ENCODE peak calls at places on chromosomes 2 and 18, in six cellular contexts. N, S, W, E, I and F are unnamed samples.

GRCh38 chr2:25236736-25237135 is 68.4 kb upstream of the POMC start:
- DNase-seq in N (no peak), S (no peak), I (no peak), W (no peak), E (no peak), F (no peak)

GRCh38 chr18:58196881-58197872 is 153.2 kb downstream of the NEDD4L start:
- DNase-seq in S (no peak), I (no peak), E (peak), N (no peak), W (no peak), F (no peak)

GRCh38 chr2:28736034-28736433 is 15.6 kb upstream of the PPP1CB start:
- DNase-seq in I (no peak), N (no peak), S (peak), E (peak), W (no peak), F (peak)

GRCh38 chr2:19238440-19238839 is 120.0 kb downstream of the OSR1 start:
- DNase-seq in W (no peak), S (peak), E (no peak), I (peak), N (no peak), F (no peak)

GRCh38 chr2:68849579-68850030 is 21.6 kb downstream of the BMP10 start:
- DNase-seq in W (peak), I (peak), E (no peak), N (peak), S (peak), F (no peak)

GRCh38 chr2:159186462-159186861 is 100.0 kb downstream of the WDSUB1 start:
- DNase-seq in W (no peak), E (no peak), I (no peak), S (no peak), N (no peak), F (no peak)

GRCh38 chr2:101478561-101479001 is 3.7 kb upstream of the RFX8 start:
- DNase-seq in I (no peak), E (no peak), S (peak), N (no peak), W (no peak), F (no peak)

GRCh38 chr2:172226244-172227061 is 123.8 kb upstream of the DLX2 start:
- DNase-seq in N (no peak), S (no peak), E (no peak), I (no peak), W (peak), F (no peak)

GRCh38 chr2:97645112-97645699 is 656 bp upstream of the COX5B start:
- DNase-seq in W (peak), S (peak), E (peak), I (no peak), N (no peak), F (no peak)

GRCh38 chr18:78776706-78777105 is 202.9 kb upstream of the SALL3 start:
- DNase-seq in W (no peak), S (no peak), N (no peak), I (no peak), E (no peak), F (no peak)

GRCh38 chr2:234135750-234136221 is 85.3 kb downstream of the SPP2 start:
- DNase-seq in S (peak), I (peak), N (peak), W (peak), E (peak), F (no peak)

GRCh38 chr2:75054296-75054695 is 95.9 kb downstream of the POLE4 start:
- DNase-seq in I (no peak), N (no peak), E (no peak), W (no peak), S (peak), F (no peak)

GRCh38 chr2:240463274-240463865 is 27.9 kb downstream of the GPC1 start:
- DNase-seq in S (no peak), I (no peak), E (peak), W (no peak), N (no peak), F (peak)

GRCh38 chr2:160901631-160902030 is 258.6 kb upstream of the TANK start:
- DNase-seq in S (no peak), N (no peak), I (no peak), E (peak), W (no peak), F (no peak)

GRCh38 chr2:209322905-209323517 is 100.8 kb upstream of the MAP2 start:
- DNase-seq in S (no peak), E (no peak), W (no peak), I (no peak), N (no peak), F (no peak)

GRCh38 chr2:240259201-240259923 is 118.9 kb upstream of the OTOS start:
- DNase-seq in E (peak), N (no peak), W (no peak), I (no peak), S (peak), F (peak)

GRCh38 chr2:181104512-181105121 is 124.2 kb downstream of the UBE2E3 start:
- DNase-seq in W (peak), E (no peak), N (peak), I (peak), S (peak), F (no peak)

GRCh38 chr2:144703852-144704324 is 184.0 kb upstream of the ZEB2 start:
- DNase-seq in N (peak), W (peak), I (peak), S (peak), E (peak), F (no peak)

GRCh38 chr18:47893047-47893446 is 37.4 kb downstream of the SMAD2 start:
- DNase-seq in I (no peak), S (peak), W (peak), E (no peak), N (no peak), F (no peak)

GRCh38 chr2:112812318-112813042 is 24.1 kb downstream of the IL1B start:
- DNase-seq in N (no peak), I (peak), E (no peak), W (peak), S (peak), F (no peak)

GRCh38 chr2:55885129-55885943 is 38.2 kb downstream of the EFEMP1 start:
- DNase-seq in W (peak), N (peak), I (peak), S (peak), E (no peak), F (no peak)

GRCh38 chr2:170707821-170708795 is 7.0 kb upstream of the SP5 start:
- DNase-seq in I (no peak), N (no peak), S (no peak), E (no peak), W (peak), F (no peak)

GRCh38 chr2:165776013-165776412 is 18.0 kb downstream of the GALNT3 start:
- DNase-seq in I (no peak), N (no peak), E (no peak), S (no peak), W (no peak), F (no peak)

GRCh38 chr2:30205456-30205855 is 25.9 kb upstream of the LBH start:
- DNase-seq in I (no peak), S (no peak), E (peak), W (no peak), N (no peak), F (no peak)

GRCh38 chr2:8578335-8579244 is 103.3 kb upstream of the ID2 start:
- DNase-seq in N (no peak), E (peak), W (no peak), S (peak), I (no peak), F (peak)

GRCh38 chr18:32612651-32613050 is 142.0 kb upstream of the GAREM1 start:
- DNase-seq in S (peak), W (no peak), E (no peak), I (no peak), N (no peak), F (no peak)

GRCh38 chr18:34773961-34774754 is 64.1 kb downstream of the DTNA start:
- DNase-seq in N (no peak), W (no peak), E (peak), I (peak), S (peak), F (no peak)

GRCh38 chr2:132974477-132975050 is 304.6 kb upstream of the LYPD1 start:
- DNase-seq in S (peak), I (no peak), W (no peak), E (no peak), N (no peak), F (no peak)

GRCh38 chr18:5073026-5073944 is 123.8 kb downstream of the AKAIN1 start:
- DNase-seq in W (peak), S (peak), E (no peak), N (peak), I (peak), F (no peak)
- TF ChIP-seq CTCF in W (peak), S (peak), E (no peak), N (peak), I (peak), F (no peak)

GRCh38 chr2:127641846-127642510 is 4.0 kb upstream of the GPR17 start:
- DNase-seq in S (no peak), W (no peak), E (no peak), N (no peak), I (no peak), F (no peak)

GRCh38 chr2:127639111-127639474 is 6.9 kb upstream of the GPR17 start:
- DNase-seq in W (no peak), E (no peak), S (no peak), N (no peak), I (no peak), F (no peak)

GRCh38 chr2:127642706-127643697 is 3.0 kb upstream of the GPR17 start:
- DNase-seq in E (no peak), I (no peak), N (no peak), S (no peak), W (no peak), F (no peak)

GRCh38 chr2:127640082-127641072 is 5.6 kb upstream of the GPR17 start:
- DNase-seq in S (no peak), I (no peak), W (no peak), E (no peak), N (no peak), F (no peak)

DNA sequence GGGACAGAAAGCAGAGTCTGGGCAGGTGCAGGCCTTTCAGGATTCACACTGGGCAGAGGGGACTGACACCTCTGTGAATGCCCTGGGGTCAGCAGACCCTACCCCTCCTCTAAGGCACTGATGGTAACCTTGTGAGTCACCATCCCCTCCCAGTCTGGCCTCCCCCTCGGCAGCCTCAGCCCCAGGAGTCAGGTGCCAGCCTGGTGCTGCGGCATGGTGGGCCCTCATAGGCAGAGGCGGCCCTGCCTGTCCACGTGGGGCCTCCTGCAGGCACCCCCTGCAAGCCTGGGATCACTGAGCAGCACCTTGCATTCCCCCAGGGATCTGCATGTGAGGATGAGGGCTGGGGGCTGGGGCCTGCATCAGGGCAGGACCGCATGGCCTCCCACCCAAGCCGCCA is 4.8 kb upstream of the GPR17 start:
- DNase-seq in I (no peak), W (no peak), S (no peak), E (no peak), N (no peak), F (no peak)
- H3K4me3 ChIP-seq in I (no peak), W (no peak), S (no peak), E (no peak), N (no peak), F (no peak)

DNA sequence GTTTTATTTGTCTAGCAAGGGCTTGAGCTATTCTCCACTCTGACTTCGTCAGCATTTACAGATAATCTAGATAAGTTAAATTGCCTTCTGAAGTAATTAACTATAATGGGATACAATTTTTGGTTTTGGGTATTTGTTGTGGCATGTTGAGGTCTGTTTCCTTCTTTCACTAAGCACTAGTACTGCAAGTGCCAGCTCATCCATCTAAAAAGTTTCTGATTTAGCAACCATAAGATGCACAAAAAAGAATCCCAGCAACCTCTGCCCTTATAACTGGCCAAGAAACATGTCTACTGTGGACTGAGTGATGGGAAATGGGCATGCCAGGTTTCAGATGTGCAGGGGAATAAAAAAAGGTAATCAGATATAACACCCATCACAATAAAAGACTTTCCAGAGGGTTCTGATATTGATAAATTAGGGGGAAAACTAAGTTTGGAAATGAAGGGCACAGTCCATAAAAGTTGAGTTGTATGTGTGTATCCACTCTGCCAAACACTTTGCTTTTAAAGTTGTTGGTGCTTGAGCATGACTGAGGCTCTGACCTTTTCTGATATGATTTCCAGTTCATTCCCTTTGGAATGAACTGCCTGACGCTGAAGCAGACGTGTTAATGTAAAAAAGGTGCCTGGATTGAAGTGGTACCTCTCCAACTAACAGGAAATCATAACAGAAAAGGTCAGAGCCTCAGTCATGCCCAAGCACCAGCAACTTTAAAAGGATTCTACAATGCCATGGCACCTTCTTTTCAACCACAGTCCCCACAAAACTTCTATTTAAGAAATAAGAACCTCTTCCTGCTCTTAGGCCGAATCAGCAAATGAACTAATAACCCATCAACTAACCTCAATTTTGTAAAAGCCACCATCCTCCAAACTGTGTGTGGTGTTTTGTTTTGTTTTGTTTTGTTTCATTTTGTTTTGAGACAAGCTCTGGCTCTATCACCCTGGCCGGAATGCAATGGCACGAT is 52.8 kb downstream of the MEMO1 start:
- DNase-seq in S (no peak), N (no peak), E (no peak), I (no peak), W (no peak), F (no peak)
- H3K27ac ChIP-seq in S (no peak), N (no peak), E (no peak), I (no peak), W (no peak), F (no peak)

DNA sequence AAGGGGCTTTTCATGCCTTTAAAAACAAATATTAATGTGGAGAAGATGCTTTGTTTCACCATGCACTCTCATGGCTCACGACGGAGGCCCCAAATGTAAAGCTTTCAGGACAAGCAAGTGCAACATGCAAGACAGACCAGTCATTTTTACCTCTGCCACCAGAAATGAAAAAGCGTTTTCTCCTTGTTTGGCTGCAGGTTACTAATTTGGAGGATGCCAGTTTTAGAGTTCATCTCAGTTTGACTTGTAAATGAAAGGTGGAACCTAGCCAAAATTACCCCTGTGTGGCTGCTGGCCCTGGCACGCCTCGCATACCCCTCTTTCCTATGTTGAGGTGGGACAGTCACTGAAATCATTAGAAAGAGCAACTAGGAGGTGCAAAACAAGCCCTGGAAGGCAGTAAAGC is 138.6 kb downstream of the BCL2 start:
- DNase-seq in W (no peak), N (no peak), E (no peak), I (no peak), S (no peak), F (no peak)
- TF ChIP-seq CTCF in W (no peak), N (no peak), E (no peak), I (no peak), S (no peak), F (no peak)